ENCODE peak calls at places on chromosomes 2 and 18, in ten cellular contexts. One of them, this sample, is unnamed.
A peak's percentile ranks its signal among the peaks of the same experiment; 100 is the strongest.

GRCh38 chr2:164412831-164413230 is 208.5 kb downstream of the GRB14 start:
- DNase-seq in tibial artery: no peak
- DNase-seq in stomach: no peak
- DNase-seq in uterus: no peak
- DNase-seq in OCI-LY7: no peak
- DNase-seq in HCT116: no peak
- DNase-seq in cardiac muscle cell: no peak
- DNase-seq in left lung: no peak
- DNase-seq in endothelial cell of umbilical vein: no peak
- DNase-seq in breast epithelium: no peak
- DNase-seq in this sample: no peak

GRCh38 chr2:126653102-126653501 is 2.9 kb upstream of the GYPC start:
- DNase-seq in OCI-LY7: no peak
- DNase-seq in breast epithelium: no peak
- DNase-seq in endothelial cell of umbilical vein: no peak
- DNase-seq in left lung: no peak
- DNase-seq in stomach: no peak
- DNase-seq in uterus: no peak
- DNase-seq in HCT116: no peak
- DNase-seq in tibial artery: no peak
- DNase-seq in cardiac muscle cell: no peak
- DNase-seq in this sample: no peak

GRCh38 chr2:9793156-9793917 is 49.9 kb upstream of the TAF1B start:
- DNase-seq in left lung: no peak
- DNase-seq in tibial artery: peak; percentile 49
- DNase-seq in uterus: no peak
- DNase-seq in stomach: no peak
- DNase-seq in HCT116: no peak
- DNase-seq in breast epithelium: peak; percentile 31
- DNase-seq in cardiac muscle cell: no peak
- DNase-seq in OCI-LY7: peak; percentile 28
- DNase-seq in endothelial cell of umbilical vein: no peak
- DNase-seq in this sample: no peak

GRCh38 chr2:171403181-171403580 is 30.6 kb downstream of the METTL8 start:
- DNase-seq in breast epithelium: no peak
- DNase-seq in left lung: no peak
- DNase-seq in endothelial cell of umbilical vein: peak; percentile 88
- DNase-seq in stomach: no peak
- DNase-seq in HCT116: no peak
- DNase-seq in cardiac muscle cell: no peak
- DNase-seq in uterus: no peak
- DNase-seq in tibial artery: no peak
- DNase-seq in OCI-LY7: no peak
- DNase-seq in this sample: no peak

GRCh38 chr18:75678662-75679061 is 251.2 kb upstream of the SMIM21 start:
- DNase-seq in cardiac muscle cell: no peak
- DNase-seq in tibial artery: no peak
- DNase-seq in OCI-LY7: no peak
- DNase-seq in stomach: no peak
- DNase-seq in endothelial cell of umbilical vein: no peak
- DNase-seq in left lung: no peak
- DNase-seq in HCT116: no peak
- DNase-seq in uterus: no peak
- DNase-seq in breast epithelium: no peak
- DNase-seq in this sample: no peak

GRCh38 chr18:78406743-78407455 is 572.7 kb upstream of the SALL3 start:
- DNase-seq in HCT116: no peak
- DNase-seq in breast epithelium: no peak
- DNase-seq in cardiac muscle cell: no peak
- DNase-seq in endothelial cell of umbilical vein: no peak
- DNase-seq in tibial artery: no peak
- DNase-seq in OCI-LY7: no peak
- DNase-seq in uterus: no peak
- DNase-seq in stomach: peak; percentile 86
- DNase-seq in left lung: no peak
- DNase-seq in this sample: no peak

GRCh38 chr18:58239879-58240278 is 195.9 kb downstream of the NEDD4L start:
- DNase-seq in endothelial cell of umbilical vein: peak; percentile 42
- DNase-seq in OCI-LY7: no peak
- DNase-seq in stomach: no peak
- DNase-seq in cardiac muscle cell: no peak
- DNase-seq in uterus: no peak
- DNase-seq in tibial artery: no peak
- DNase-seq in left lung: no peak
- DNase-seq in breast epithelium: no peak
- DNase-seq in HCT116: no peak
- DNase-seq in this sample: no peak

GRCh38 chr2:22536131-22536530 is 848.8 kb upstream of the KLHL29 start:
- DNase-seq in cardiac muscle cell: no peak
- DNase-seq in OCI-LY7: no peak
- DNase-seq in tibial artery: no peak
- DNase-seq in endothelial cell of umbilical vein: no peak
- DNase-seq in uterus: no peak
- DNase-seq in HCT116: no peak
- DNase-seq in breast epithelium: no peak
- DNase-seq in stomach: no peak
- DNase-seq in left lung: no peak
- DNase-seq in this sample: no peak

GRCh38 chr2:133838642-133839370 is 270.5 kb upstream of the NCKAP5 start:
- DNase-seq in breast epithelium: no peak
- DNase-seq in endothelial cell of umbilical vein: no peak
- DNase-seq in OCI-LY7: no peak
- DNase-seq in stomach: no peak
- DNase-seq in left lung: no peak
- DNase-seq in uterus: no peak
- DNase-seq in HCT116: no peak
- DNase-seq in cardiac muscle cell: no peak
- DNase-seq in tibial artery: no peak
- DNase-seq in this sample: no peak

DNA sequence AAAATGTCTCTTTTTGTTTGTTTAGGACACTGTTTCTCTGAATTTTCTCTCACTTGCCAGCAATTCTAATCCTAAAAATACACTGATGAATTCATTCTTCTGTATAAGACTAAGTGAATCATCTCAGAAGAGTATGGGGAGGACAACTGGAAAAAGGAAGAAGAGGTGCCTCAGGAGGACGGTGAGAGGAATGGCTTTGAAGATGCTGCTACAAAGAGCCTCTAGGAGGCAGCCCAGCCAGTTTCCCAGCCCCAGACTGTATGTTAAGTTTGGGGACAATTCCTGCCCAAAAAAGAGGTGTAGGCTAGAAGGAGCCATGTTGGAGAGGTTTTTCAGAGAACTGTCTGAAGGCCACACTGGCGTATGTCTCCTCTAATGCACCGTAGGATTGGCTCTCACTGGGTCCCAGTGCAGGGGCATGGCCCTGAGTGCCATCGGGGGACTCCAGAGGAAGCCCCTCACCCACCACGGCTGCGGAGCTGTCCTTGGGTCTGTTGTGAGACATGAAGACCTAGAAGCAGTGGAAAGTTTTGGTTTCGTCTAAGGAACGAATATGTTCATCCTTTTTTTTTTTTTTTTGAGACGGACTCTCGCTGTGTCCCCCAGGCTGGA is 3.1 kb upstream of the SDC1 start:
- DNase-seq in endothelial cell of umbilical vein: no peak
- DNase-seq in OCI-LY7: no peak
- DNase-seq in cardiac muscle cell: no peak
- DNase-seq in left lung: no peak
- DNase-seq in breast epithelium: peak; percentile 27
- DNase-seq in tibial artery: peak; percentile 34
- DNase-seq in uterus: no peak
- DNase-seq in HCT116: no peak
- DNase-seq in stomach: no peak
- DNase-seq in this sample: peak; percentile 21
- TF ChIP-seq CTCF in endothelial cell of umbilical vein: no peak
- TF ChIP-seq CTCF in OCI-LY7: no peak
- TF ChIP-seq CTCF in cardiac muscle cell: no peak
- TF ChIP-seq CTCF in left lung: no peak
- TF ChIP-seq CTCF in breast epithelium: no peak
- TF ChIP-seq CTCF in tibial artery: no peak
- TF ChIP-seq CTCF in uterus: no peak
- TF ChIP-seq CTCF in HCT116: no peak
- TF ChIP-seq CTCF in stomach: no peak
- TF ChIP-seq CTCF in this sample: no peak

GRCh38 chr18:35306588-35307250 is 16.7 kb upstream of the ZSCAN30 start:
- DNase-seq in left lung: no peak
- DNase-seq in stomach: no peak
- DNase-seq in cardiac muscle cell: no peak
- DNase-seq in breast epithelium: no peak
- DNase-seq in tibial artery: no peak
- DNase-seq in uterus: no peak
- DNase-seq in HCT116: no peak
- DNase-seq in endothelial cell of umbilical vein: no peak
- DNase-seq in OCI-LY7: no peak
- DNase-seq in this sample: no peak
- H3K9me3 ChIP-seq in left lung: peaks cover 99% of the 10 kb centered on the region
- H3K9me3 ChIP-seq in stomach: peaks cover 99% of the 10 kb centered on the region
- H3K9me3 ChIP-seq in cardiac muscle cell: no peaks in the 10 kb centered on the region
- H3K9me3 ChIP-seq in breast epithelium: peaks cover 74% of the 10 kb centered on the region
- H3K9me3 ChIP-seq in tibial artery: peaks cover 54% of the 10 kb centered on the region
- H3K9me3 ChIP-seq in uterus: peaks cover 49% of the 10 kb centered on the region
- H3K9me3 ChIP-seq in HCT116: peaks cover 23% of the 10 kb centered on the region
- H3K9me3 ChIP-seq in endothelial cell of umbilical vein: peaks cover 35% of the 10 kb centered on the region
- H3K9me3 ChIP-seq in OCI-LY7: peaks cover 6% of the 10 kb centered on the region
- H3K9me3 ChIP-seq in this sample: peaks cover 67% of the 10 kb centered on the region

DNA sequence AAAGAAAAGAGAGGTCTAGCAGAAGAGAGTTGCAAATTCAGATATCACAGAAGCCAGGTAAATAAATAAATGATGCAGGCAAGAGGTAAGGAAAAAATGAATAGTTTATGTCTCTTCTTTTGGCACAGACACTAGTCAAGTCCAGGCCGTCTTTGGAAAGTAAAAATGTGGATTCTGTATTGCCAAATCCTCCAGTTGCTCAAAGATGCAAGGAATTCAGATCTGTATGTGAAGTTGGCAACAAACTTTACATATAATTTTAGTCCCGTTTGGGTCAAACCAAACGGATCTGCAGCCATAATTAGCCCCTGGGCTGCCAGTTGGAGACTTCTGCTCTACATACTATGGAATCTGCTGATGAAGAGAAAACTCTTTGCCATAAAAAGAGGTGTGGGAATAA is 200.5 kb upstream of the RND3 start:
- DNase-seq in left lung: no peak
- DNase-seq in OCI-LY7: no peak
- DNase-seq in uterus: no peak
- DNase-seq in breast epithelium: no peak
- DNase-seq in HCT116: no peak
- DNase-seq in cardiac muscle cell: no peak
- DNase-seq in stomach: no peak
- DNase-seq in endothelial cell of umbilical vein: no peak
- DNase-seq in tibial artery: no peak
- DNase-seq in this sample: no peak
- H3K4me3 ChIP-seq in left lung: no peak overlapping the region
- H3K4me3 ChIP-seq in OCI-LY7: no peak overlapping the region
- H3K4me3 ChIP-seq in uterus: no peak overlapping the region
- H3K4me3 ChIP-seq in breast epithelium: no peak overlapping the region
- H3K4me3 ChIP-seq in HCT116: no peak overlapping the region
- H3K4me3 ChIP-seq in cardiac muscle cell: no peak overlapping the region
- H3K4me3 ChIP-seq in stomach: no peak overlapping the region
- H3K4me3 ChIP-seq in endothelial cell of umbilical vein: no peak overlapping the region
- H3K4me3 ChIP-seq in tibial artery: no peak overlapping the region
- H3K4me3 ChIP-seq in this sample: no peak overlapping the region

DNA sequence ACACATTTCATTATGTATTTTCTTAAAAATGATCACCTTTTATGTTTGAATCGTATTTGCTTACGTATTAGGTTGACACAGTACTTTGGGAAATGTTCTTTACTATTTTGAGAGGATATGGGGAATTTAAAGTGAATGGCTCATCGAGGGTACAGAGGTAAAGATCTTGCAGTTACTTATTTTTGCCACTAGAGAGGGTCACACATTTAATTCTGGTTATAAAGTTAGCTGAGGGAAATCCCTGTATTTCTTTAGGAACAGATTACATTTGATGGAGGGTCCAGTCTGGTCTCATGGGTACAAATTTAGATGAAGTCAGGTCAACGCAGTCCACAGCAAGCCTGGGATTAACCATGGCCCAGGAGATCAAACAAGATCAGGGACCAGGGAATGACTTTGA is 24.5 kb downstream of the DYNC2LI1 start:
- DNase-seq in tibial artery: no peak
- DNase-seq in left lung: no peak
- DNase-seq in OCI-LY7: no peak
- DNase-seq in cardiac muscle cell: no peak
- DNase-seq in uterus: no peak
- DNase-seq in breast epithelium: no peak
- DNase-seq in endothelial cell of umbilical vein: peak; percentile 8
- DNase-seq in stomach: no peak
- DNase-seq in HCT116: no peak
- DNase-seq in this sample: no peak
- TF ChIP-seq CTCF in tibial artery: no peak
- TF ChIP-seq CTCF in left lung: no peak
- TF ChIP-seq CTCF in OCI-LY7: peak; percentile 68
- TF ChIP-seq CTCF in cardiac muscle cell: peak; percentile 35
- TF ChIP-seq CTCF in uterus: no peak
- TF ChIP-seq CTCF in breast epithelium: no peak
- TF ChIP-seq CTCF in endothelial cell of umbilical vein: no peak
- TF ChIP-seq CTCF in stomach: peak; percentile 20
- TF ChIP-seq CTCF in HCT116: peak; percentile 54
- TF ChIP-seq CTCF in this sample: peak; percentile 21

This sample was measured in ascending aorta.